ENCODE peak calls at places on chromosomes 13 and 19, in four cellular contexts. D is activated gamma-delta T cell treated with anti-CD3 and anti-CD28 coated beads, Interleukin-2, amount 50 U/mL, for 16 hours; O is T-helper 2 cell; U is hypothalamus. N is an unnamed sample.

GRCh38 chr13:40446365-40446764 is 220.1 kb downstream of the FOXO1 start:
- DNase-seq in D (no peak), O (no peak), U (no peak), N (no peak)

GRCh38 chr13:70253411-70253810 is 145.2 kb upstream of the KLHL1 start:
- DNase-seq in D (no peak), O (no peak), U (no peak), N (no peak)

GRCh38 chr19:6230991-6231448 is 48.8 kb downstream of the MLLT1 start:
- DNase-seq in U (no peak), D (no peak), O (no peak), N (no peak)

GRCh38 chr19:46639356-46640061 is 3.5 kb upstream of the GNG8 start:
- DNase-seq in U (no peak), D (no peak), O (peak), N (no peak)

GRCh38 chr13:73657821-73658540 is 476.2 kb downstream of the KLF12 start:
- DNase-seq in D (no peak), O (no peak), U (no peak), N (no peak)

GRCh38 chr19:5775668-5776309 is 8.8 kb downstream of the PRR22 start:
- DNase-seq in O (no peak), D (no peak), U (no peak), N (no peak)

GRCh38 chr13:100673376-100673830 is 1.2 kb downstream of the TMTC4 start:
- DNase-seq in D (no peak), O (no peak), U (no peak), N (no peak)

GRCh38 chr19:658916-659839 is 3.8 kb downstream of the RNF126 start:
- DNase-seq in D (peak), O (peak), U (no peak), N (peak)

GRCh38 chr19:32558607-32559228 is 22.3 kb upstream of the PDCD5 start:
- DNase-seq in O (no peak), D (no peak), U (no peak), N (no peak)

GRCh38 chr19:54256250-54257115 is 590 bp downstream of the LILRB5 start:
- DNase-seq in D (no peak), U (no peak), O (no peak), N (no peak)

GRCh38 chr19:33376423-33376822 is 2.9 kb downstream of the CEBPG start:
- DNase-seq in D (no peak), O (no peak), U (no peak), N (no peak)

GRCh38 chr19:6318772-6319171 is 14.6 kb downstream of the ACER1 start:
- DNase-seq in U (no peak), O (peak), D (no peak), N (no peak)

N was measured in effector memory CD4-positive, alpha-beta T cell.